ENCODE peak calls at places on chromosomes 7 and 10, in four cellular contexts. One of them, this sample, is unnamed.

GRCh38 chr10:125154529-125154928 is 5.8 kb downstream of the CTBP2 start:
- DNase-seq in choroid plexus epithelial cell: no peak
- DNase-seq in AG10803: no peak
- DNase-seq in right lobe of liver: no peak
- DNase-seq in this sample: no peak

GRCh38 chr10:113921571-113922370 is 67.3 kb downstream of the NHLRC2 start:
- DNase-seq in choroid plexus epithelial cell: peak; percentile 21
- DNase-seq in right lobe of liver: no peak
- DNase-seq in AG10803: no peak
- DNase-seq in this sample: no peak

GRCh38 chr7:18607025-18607424 is 111.5 kb downstream of the HDAC9 start:
- DNase-seq in AG10803: peak; percentile 11
- DNase-seq in choroid plexus epithelial cell: peak; percentile 68
- DNase-seq in right lobe of liver: no peak
- DNase-seq in this sample: peak; percentile 56

GRCh38 chr7:99003419-99003818 is 125.1 kb downstream of the TRRAP start:
- DNase-seq in right lobe of liver: no peak
- DNase-seq in choroid plexus epithelial cell: no peak
- DNase-seq in AG10803: no peak
- DNase-seq in this sample: no peak

GRCh38 chr10:71838264-71839211 is 12.5 kb downstream of the PSAP start:
- DNase-seq in right lobe of liver: no peak
- DNase-seq in choroid plexus epithelial cell: peak; percentile 32
- DNase-seq in AG10803: peak; percentile 53
- DNase-seq in this sample: no peak

GRCh38 chr7:158001621-158002320 is 585.9 kb downstream of the PTPRN2 start:
- DNase-seq in right lobe of liver: peak; percentile 39
- DNase-seq in AG10803: no peak
- DNase-seq in choroid plexus epithelial cell: no peak
- DNase-seq in this sample: no peak

GRCh38 chr10:91103384-91104184 is 116.9 kb upstream of the PCGF5 start:
- DNase-seq in AG10803: no peak
- DNase-seq in choroid plexus epithelial cell: peak; percentile 27
- DNase-seq in right lobe of liver: no peak
- DNase-seq in this sample: peak; percentile 2

GRCh38 chr10:51815723-51816122 is 116.3 kb upstream of the CSTF2T start:
- DNase-seq in AG10803: no peak
- DNase-seq in choroid plexus epithelial cell: no peak
- DNase-seq in right lobe of liver: no peak
- DNase-seq in this sample: no peak

GRCh38 chr7:151901313-151901669 is 24.4 kb upstream of the PRKAG2 start:
- DNase-seq in right lobe of liver: no peak
- DNase-seq in AG10803: no peak
- DNase-seq in choroid plexus epithelial cell: no peak
- DNase-seq in this sample: no peak

GRCh38 chr10:16887565-16887964 is 70.3 kb upstream of the RSU1 start:
- DNase-seq in AG10803: peak; percentile 72
- DNase-seq in choroid plexus epithelial cell: peak; percentile 77
- DNase-seq in right lobe of liver: no peak
- DNase-seq in this sample: peak; percentile 62

GRCh38 chr10:110304394-110304779 is 333 bp downstream of the SMNDC1 start:
- DNase-seq in choroid plexus epithelial cell: peak; percentile 24
- DNase-seq in right lobe of liver: no peak
- DNase-seq in AG10803: peak; percentile 17
- DNase-seq in this sample: no peak

GRCh38 chr10:17981766-17982380 is 30.2 kb downstream of the SLC39A12 start:
- DNase-seq in right lobe of liver: no peak
- DNase-seq in choroid plexus epithelial cell: peak; percentile 91
- DNase-seq in AG10803: peak; percentile 82
- DNase-seq in this sample: peak; percentile 86

GRCh38 chr10:110074298-110074697 is 66.5 kb downstream of the ADD3 start:
- DNase-seq in right lobe of liver: no peak
- DNase-seq in choroid plexus epithelial cell: peak; percentile 33
- DNase-seq in AG10803: peak; percentile 32
- DNase-seq in this sample: no peak

GRCh38 chr7:140726304-140726703 is 29.8 kb downstream of the NDUFB2 start:
- DNase-seq in right lobe of liver: no peak
- DNase-seq in AG10803: peak; percentile 15
- DNase-seq in choroid plexus epithelial cell: peak; percentile 73
- DNase-seq in this sample: peak; percentile 41

GRCh38 chr7:111438369-111439289 is 123.7 kb downstream of the IMMP2L start:
- DNase-seq in choroid plexus epithelial cell: peak; percentile 83
- DNase-seq in right lobe of liver: no peak
- DNase-seq in AG10803: peak; percentile 66
- DNase-seq in this sample: peak; percentile 74

GRCh38 chr7:45888185-45888992 is at the start of gene IGFBP1:
- DNase-seq in right lobe of liver: peak; percentile 95
- DNase-seq in choroid plexus epithelial cell: peak; percentile 33
- DNase-seq in AG10803: peak; percentile 28
- DNase-seq in this sample: peak; percentile 13

GRCh38 chr7:127997226-127997922 is 33.9 kb downstream of the LRRC4 start:
- DNase-seq in choroid plexus epithelial cell: no peak
- DNase-seq in right lobe of liver: no peak
- DNase-seq in AG10803: peak; percentile 69
- DNase-seq in this sample: no peak

GRCh38 chr10:126062132-126063032 is 166.0 kb downstream of the FANK1 start:
- DNase-seq in AG10803: peak; percentile 98
- DNase-seq in right lobe of liver: no peak
- DNase-seq in choroid plexus epithelial cell: peak; percentile 94
- DNase-seq in this sample: peak; percentile 98

GRCh38 chr10:44198780-44199097 is 186.2 kb downstream of the CXCL12 start:
- DNase-seq in AG10803: no peak
- DNase-seq in right lobe of liver: no peak
- DNase-seq in choroid plexus epithelial cell: no peak
- DNase-seq in this sample: no peak

GRCh38 chr7:109751241-109751640 is 1181.6 kb downstream of the DNAJB9 start:
- DNase-seq in AG10803: peak; percentile 0
- DNase-seq in right lobe of liver: no peak
- DNase-seq in choroid plexus epithelial cell: peak; percentile 5
- DNase-seq in this sample: peak; percentile 22

GRCh38 chr10:125060851-125061556 is 99.4 kb downstream of the CTBP2 start:
- DNase-seq in AG10803: peak; percentile 95
- DNase-seq in right lobe of liver: peak; percentile 85
- DNase-seq in choroid plexus epithelial cell: peak; percentile 89
- DNase-seq in this sample: peak; percentile 93

GRCh38 chr7:69635572-69636190 is 37.4 kb downstream of the AUTS2 start:
- DNase-seq in right lobe of liver: no peak
- DNase-seq in AG10803: peak; percentile 16
- DNase-seq in choroid plexus epithelial cell: no peak
- DNase-seq in this sample: peak; percentile 22

DNA sequence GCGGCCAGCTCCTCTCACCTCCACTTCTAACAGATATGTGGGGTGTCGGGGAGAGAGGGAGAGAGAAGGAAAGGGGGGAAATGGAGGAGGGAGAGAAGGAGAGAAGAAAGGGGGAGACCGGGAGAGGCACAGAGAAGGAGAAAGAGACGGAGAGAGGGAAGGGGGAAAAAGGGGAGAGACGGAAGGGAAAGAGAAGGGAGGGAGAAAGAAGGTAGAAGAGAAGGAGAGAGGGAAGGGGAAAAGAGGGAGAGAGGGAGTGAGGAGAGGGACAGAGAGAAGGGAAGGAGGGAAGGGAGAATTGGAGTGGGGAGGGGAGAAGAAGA is 3.0 kb downstream of the VSTM2A start:
- DNase-seq in choroid plexus epithelial cell: no peak
- DNase-seq in AG10803: no peak
- DNase-seq in right lobe of liver: no peak
- DNase-seq in this sample: no peak
- H3K4me3 ChIP-seq in choroid plexus epithelial cell: no peak overlapping the region
- H3K4me3 ChIP-seq in AG10803: no peak overlapping the region
- H3K4me3 ChIP-seq in right lobe of liver: no peak overlapping the region
- H3K4me3 ChIP-seq in this sample: no peak overlapping the region

GRCh38 chr7:142855401-142855743 is 496 bp downstream of the EPHB6 start:
- DNase-seq in right lobe of liver: no peak
- DNase-seq in AG10803: no peak
- DNase-seq in choroid plexus epithelial cell: no peak
- DNase-seq in this sample: no peak
- TF ChIP-seq CTCF in right lobe of liver: no peak
- TF ChIP-seq CTCF in AG10803: peak; percentile 6
- TF ChIP-seq CTCF in choroid plexus epithelial cell: peak; percentile 5
- TF ChIP-seq CTCF in this sample: peak; percentile 19

DNA sequence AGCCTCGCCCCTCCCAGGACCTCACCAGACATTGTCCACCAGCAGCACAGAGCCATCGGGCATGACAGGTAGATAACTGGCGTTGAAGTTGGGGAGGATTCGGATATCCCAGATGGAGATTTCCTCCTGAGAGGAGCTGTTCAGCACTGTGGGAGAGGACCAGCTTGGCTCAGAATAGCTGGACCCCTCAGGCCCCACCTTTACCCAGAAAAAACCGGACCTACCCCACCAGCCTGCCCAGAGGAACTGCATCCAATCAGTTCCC is 1.5 kb downstream of the TRAPPC14 start:
- DNase-seq in right lobe of liver: no peak
- DNase-seq in choroid plexus epithelial cell: no peak
- DNase-seq in AG10803: no peak
- DNase-seq in this sample: no peak
- H3K4me3 ChIP-seq in right lobe of liver: no peak overlapping the region
- H3K4me3 ChIP-seq in choroid plexus epithelial cell: peak overlapping the region; percentile 77
- H3K4me3 ChIP-seq in AG10803: peak overlapping the region; percentile 69
- H3K4me3 ChIP-seq in this sample: peak overlapping the region; percentile 57

GRCh38 chr10:92916433-92916832 is 68.1 kb downstream of the EXOC6 start:
- DNase-seq in AG10803: no peak
- DNase-seq in right lobe of liver: no peak
- DNase-seq in choroid plexus epithelial cell: no peak
- DNase-seq in this sample: no peak

GRCh38 chr10:92920866-92921265 is 72.5 kb downstream of the EXOC6 start:
- DNase-seq in AG10803: no peak
- DNase-seq in right lobe of liver: no peak
- DNase-seq in choroid plexus epithelial cell: no peak
- DNase-seq in this sample: no peak

GRCh38 chr10:92913973-92914372 is 65.7 kb downstream of the EXOC6 start:
- DNase-seq in right lobe of liver: no peak
- DNase-seq in choroid plexus epithelial cell: no peak
- DNase-seq in AG10803: no peak
- DNase-seq in this sample: no peak

GRCh38 chr10:92914478-92915066 is 66.3 kb downstream of the EXOC6 start:
- DNase-seq in right lobe of liver: no peak
- DNase-seq in AG10803: peak; percentile 43
- DNase-seq in choroid plexus epithelial cell: peak; percentile 69
- DNase-seq in this sample: peak; percentile 54

GRCh38 chr10:92915892-92916291 is 67.6 kb downstream of the EXOC6 start:
- DNase-seq in right lobe of liver: no peak
- DNase-seq in AG10803: no peak
- DNase-seq in choroid plexus epithelial cell: no peak
- DNase-seq in this sample: no peak
- TF ChIP-seq CTCF in right lobe of liver: no peak
- TF ChIP-seq CTCF in AG10803: no peak
- TF ChIP-seq CTCF in choroid plexus epithelial cell: no peak
- TF ChIP-seq CTCF in this sample: no peak

GRCh38 chr10:70315276-70315675 is 31.5 kb upstream of the NPFFR1 start:
- DNase-seq in AG10803: no peak
- DNase-seq in choroid plexus epithelial cell: no peak
- DNase-seq in right lobe of liver: no peak
- DNase-seq in this sample: no peak
- H3K4me3 ChIP-seq in AG10803: no peak overlapping the region
- H3K4me3 ChIP-seq in choroid plexus epithelial cell: no peak overlapping the region
- H3K4me3 ChIP-seq in right lobe of liver: no peak overlapping the region
- H3K4me3 ChIP-seq in this sample: no peak overlapping the region

GRCh38 chr7:108561047-108561619 is 8.4 kb downstream of the THAP5 start:
- DNase-seq in choroid plexus epithelial cell: peak; percentile 32
- DNase-seq in right lobe of liver: no peak
- DNase-seq in AG10803: peak; percentile 33
- DNase-seq in this sample: peak; percentile 19
- TF ChIP-seq CTCF in choroid plexus epithelial cell: no peak
- TF ChIP-seq CTCF in right lobe of liver: no peak
- TF ChIP-seq CTCF in AG10803: no peak
- TF ChIP-seq CTCF in this sample: no peak

This sample was measured in astrocyte of the spinal cord.